ENCODE peak calls at places on chromosome 21, in five cellular contexts. T, D, L, R and A are unnamed samples.

GRCh38 chr21:17688912-17689874 is 76.5 kb upstream of the BTG3 start:
- DNase-seq in T (peak), D (peak), R (peak), L (peak), A (peak)

GRCh38 chr21:17925900-17926299 is 106.7 kb upstream of the C21orf91 start:
- DNase-seq in R (no peak), T (no peak), L (no peak), D (no peak), A (no peak)

GRCh38 chr21:42313501-42313969 is 1.7 kb downstream of the TFF3 start:
- DNase-seq in T (no peak), D (no peak), L (no peak), R (no peak), A (no peak)

GRCh38 chr21:28704746-28705145 is 287.9 kb downstream of the LTN1 start:
- DNase-seq in D (no peak), R (no peak), L (peak), T (peak), A (no peak)

GRCh38 chr21:25422610-25423608 is 184.4 kb downstream of the MRPL39 start:
- DNase-seq in R (no peak), L (no peak), D (no peak), T (no peak), A (no peak)

GRCh38 chr21:42513151-42513984 is at the start of gene SLC37A1:
- DNase-seq in R (peak), L (no peak), D (no peak), T (no peak), A (peak)

GRCh38 chr21:38788275-38788911 is 17.3 kb upstream of the ETS2 start:
- DNase-seq in T (no peak), D (no peak), L (no peak), R (no peak), A (no peak)

GRCh38 chr21:42352433-42353095 is 1.8 kb upstream of the TFF2 start:
- DNase-seq in D (no peak), L (no peak), T (no peak), R (no peak), A (no peak)

GRCh38 chr21:17711896-17712295 is 99.2 kb upstream of the BTG3 start:
- DNase-seq in T (no peak), R (no peak), D (no peak), L (no peak), A (no peak)

GRCh38 chr21:38244885-38245869 is 11.6 kb upstream of the KCNJ15 start:
- DNase-seq in R (peak), D (peak), T (no peak), L (no peak), A (peak)

GRCh38 chr21:18204931-18205330 is 39.7 kb upstream of the CHODL start:
- DNase-seq in D (no peak), R (no peak), T (no peak), L (no peak), A (no peak)

GRCh38 chr21:42010507-42011493 is 640 bp upstream of the ZBTB21 start:
- DNase-seq in L (peak), D (peak), T (peak), R (no peak), A (peak)

GRCh38 chr21:21111309-21111920 is 113.2 kb downstream of the NCAM2 start:
- DNase-seq in T (no peak), L (no peak), D (no peak), R (no peak), A (no peak)

GRCh38 chr21:15631342-15631741 is 98.4 kb upstream of the USP25 start:
- DNase-seq in T (no peak), L (no peak), R (peak), D (no peak), A (no peak)

DNA sequence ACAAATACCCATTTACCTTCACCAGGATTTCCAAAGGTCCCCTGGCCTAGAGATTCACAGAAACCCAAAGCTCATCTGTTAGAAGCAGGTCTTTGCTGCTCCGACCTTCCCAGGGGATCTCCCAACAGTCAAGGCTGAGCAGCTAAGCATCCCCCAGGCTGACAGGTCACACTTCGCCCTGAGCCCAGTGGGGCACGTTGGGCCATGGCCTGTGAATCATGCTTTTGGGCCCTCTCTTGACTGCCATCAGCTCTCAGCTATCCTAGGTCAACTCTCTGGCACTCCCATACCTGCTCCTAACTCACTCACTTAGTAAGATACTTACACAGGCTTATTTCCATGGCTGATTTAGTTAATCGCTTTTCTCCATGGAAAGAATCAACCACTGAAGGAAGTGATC is 157.7 kb downstream of the DSCAM start:
- DNase-seq in R (no peak), L (no peak), T (no peak), D (no peak), A (no peak)
- TF ChIP-seq POLR2A in R (no peak), L (no peak), T (no peak), D (no peak), A (no peak)

DNA sequence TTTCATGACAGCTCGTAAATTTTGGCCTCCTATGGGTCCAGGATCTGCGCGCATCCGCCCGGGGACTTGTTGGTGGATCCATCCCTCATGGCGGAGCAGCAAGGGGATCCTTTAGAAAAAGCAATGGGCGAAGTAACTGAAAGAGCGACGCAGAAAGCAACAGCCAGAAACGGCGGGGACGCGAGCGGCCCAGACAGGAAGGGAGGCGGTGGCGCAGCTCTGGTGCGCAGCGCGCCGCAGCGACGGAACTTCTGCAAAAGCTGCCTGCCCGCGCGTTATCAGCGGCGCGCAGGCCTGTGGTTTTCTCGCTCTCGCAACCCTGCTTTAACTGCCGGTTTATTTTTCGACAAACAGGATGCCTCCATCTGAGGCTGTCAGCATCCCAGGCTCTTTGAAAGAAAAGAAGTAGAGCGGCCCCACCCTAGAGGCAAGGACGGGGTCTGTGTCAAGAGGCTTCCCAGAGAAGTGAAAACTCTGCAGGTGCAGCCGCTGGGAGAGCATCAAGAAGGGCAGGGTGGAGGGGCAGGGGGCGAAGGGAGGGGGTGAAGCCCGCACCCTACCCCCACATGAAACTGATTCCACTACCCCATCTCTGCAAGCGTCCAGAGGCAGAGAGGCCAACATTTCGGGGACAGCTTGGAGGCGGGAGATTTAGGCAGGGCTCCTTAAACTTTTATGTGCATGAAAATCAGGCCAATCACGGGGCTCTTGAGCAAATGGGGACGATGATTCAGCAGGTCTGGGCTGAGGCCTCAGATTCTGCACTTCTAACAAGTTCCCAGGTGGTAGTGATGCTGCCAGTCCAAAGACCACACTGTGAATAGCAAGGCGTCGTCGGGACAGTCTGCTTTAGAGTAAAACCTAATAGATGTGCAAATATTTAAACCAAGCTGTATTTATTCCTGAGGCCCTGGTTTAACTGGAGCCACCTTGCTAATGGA is 22.2 kb downstream of the RUNX1 start:
- DNase-seq in T (no peak), D (peak), L (peak), R (peak), A (peak)
- H3K4me3 ChIP-seq in T (no peak), D (no peak), L (no peak), R (no peak), A (no peak)

GRCh38 chr21:32572574-32573420 is 12.5 kb downstream of the TCP10L start:
- DNase-seq in T (peak), R (no peak), D (no peak), L (no peak), A (peak)

GRCh38 chr21:32574946-32575925 is 10.1 kb downstream of the TCP10L start:
- DNase-seq in R (no peak), T (no peak), D (no peak), L (no peak), A (no peak)

GRCh38 chr21:32580949-32581348 is 4.4 kb downstream of the TCP10L start:
- DNase-seq in R (no peak), T (no peak), L (no peak), D (no peak), A (no peak)

GRCh38 chr21:32578107-32578691 is 7.1 kb downstream of the TCP10L start:
- DNase-seq in L (no peak), D (no peak), R (peak), T (no peak), A (no peak)

DNA sequence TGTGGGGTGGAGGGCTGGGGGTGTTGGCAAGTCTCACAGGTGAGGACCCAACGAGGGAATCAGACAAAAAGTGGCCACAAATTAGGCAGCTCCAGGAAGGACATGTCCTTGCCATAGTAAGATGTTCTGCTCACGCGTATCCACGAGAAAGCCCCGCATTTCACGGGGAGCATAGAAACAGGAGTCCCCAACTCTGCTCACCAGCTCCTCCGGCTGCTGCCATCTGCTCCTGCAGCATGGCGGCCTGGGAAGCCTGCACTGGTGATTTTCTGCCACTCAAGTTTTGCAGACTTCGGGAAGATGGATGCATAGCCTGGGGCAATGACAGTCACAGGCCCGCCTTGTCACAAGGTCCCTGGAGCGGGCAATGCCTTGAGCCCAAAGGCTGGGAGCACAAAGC is 9.3 kb downstream of the TCP10L start:
- DNase-seq in T (no peak), R (no peak), L (no peak), D (no peak), A (no peak)
- TF ChIP-seq CTCF in T (no peak), R (no peak), L (no peak), D (no peak), A (no peak)

GRCh38 chr21:24353492-24353891 is 1253.8 kb downstream of the MRPL39 start:
- DNase-seq in D (no peak), T (no peak), R (no peak), L (no peak), A (no peak)
- TF ChIP-seq POLR2A in D (no peak), T (no peak), R (no peak), L (no peak), A (no peak)

DNA sequence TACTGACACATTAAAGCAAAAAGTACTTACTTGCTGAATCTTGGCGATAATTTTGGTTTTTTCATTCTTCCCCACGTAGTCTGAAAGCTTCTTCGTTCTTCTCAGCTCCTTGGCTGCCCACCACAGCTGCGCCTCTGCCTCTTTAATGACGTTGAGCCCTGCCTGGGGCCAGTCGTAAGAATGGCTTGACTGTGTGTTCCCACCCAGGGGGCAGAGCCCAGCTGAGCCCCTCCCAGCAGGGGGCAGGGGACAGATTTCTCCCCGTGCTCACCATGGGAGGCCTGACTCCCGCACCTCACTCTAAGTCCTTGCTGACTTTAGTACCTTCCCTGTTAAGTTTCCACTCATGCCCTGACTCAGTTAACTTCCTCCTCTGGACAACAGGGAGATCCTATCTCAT is 9.0 kb downstream of the CFAP298 start:
- DNase-seq in L (no peak), T (no peak), R (no peak), D (no peak), A (no peak)
- H3K4me3 ChIP-seq in L (no peak), T (no peak), R (no peak), D (no peak), A (no peak)

GRCh38 chr21:34740198-34740597 is 71.4 kb downstream of the CLIC6 start:
- DNase-seq in D (no peak), T (no peak), R (no peak), L (no peak), A (no peak)

GRCh38 chr21:34733866-34734265 is 65.1 kb downstream of the CLIC6 start:
- DNase-seq in D (no peak), T (no peak), L (no peak), R (no peak), A (no peak)

GRCh38 chr21:34736116-34736870 is 67.5 kb downstream of the CLIC6 start:
- DNase-seq in R (no peak), T (peak), D (no peak), L (no peak), A (no peak)

GRCh38 chr21:34734696-34735095 is 65.9 kb downstream of the CLIC6 start:
- DNase-seq in T (peak), R (no peak), L (no peak), D (peak), A (no peak)

GRCh38 chr21:34737115-34737514 is 68.3 kb downstream of the CLIC6 start:
- DNase-seq in R (no peak), D (no peak), L (no peak), T (peak), A (peak)
- TF ChIP-seq CTCF in R (no peak), D (no peak), L (no peak), T (no peak), A (no peak)

GRCh38 chr21:36429672-36430546 is 44.7 kb downstream of the CHAF1B start:
- DNase-seq in T (peak), D (peak), L (peak), R (peak), A (peak)
- TF ChIP-seq POLR2A in T (no peak), D (no peak), L (peak), R (peak), A (peak)

GRCh38 chr21:26457817-26458216 is 115.3 kb downstream of the CYYR1 start:
- DNase-seq in D (no peak), R (no peak), T (no peak), L (no peak), A (no peak)
- H3K4me3 ChIP-seq in D (no peak), R (no peak), T (no peak), L (no peak), A (no peak)

DNA sequence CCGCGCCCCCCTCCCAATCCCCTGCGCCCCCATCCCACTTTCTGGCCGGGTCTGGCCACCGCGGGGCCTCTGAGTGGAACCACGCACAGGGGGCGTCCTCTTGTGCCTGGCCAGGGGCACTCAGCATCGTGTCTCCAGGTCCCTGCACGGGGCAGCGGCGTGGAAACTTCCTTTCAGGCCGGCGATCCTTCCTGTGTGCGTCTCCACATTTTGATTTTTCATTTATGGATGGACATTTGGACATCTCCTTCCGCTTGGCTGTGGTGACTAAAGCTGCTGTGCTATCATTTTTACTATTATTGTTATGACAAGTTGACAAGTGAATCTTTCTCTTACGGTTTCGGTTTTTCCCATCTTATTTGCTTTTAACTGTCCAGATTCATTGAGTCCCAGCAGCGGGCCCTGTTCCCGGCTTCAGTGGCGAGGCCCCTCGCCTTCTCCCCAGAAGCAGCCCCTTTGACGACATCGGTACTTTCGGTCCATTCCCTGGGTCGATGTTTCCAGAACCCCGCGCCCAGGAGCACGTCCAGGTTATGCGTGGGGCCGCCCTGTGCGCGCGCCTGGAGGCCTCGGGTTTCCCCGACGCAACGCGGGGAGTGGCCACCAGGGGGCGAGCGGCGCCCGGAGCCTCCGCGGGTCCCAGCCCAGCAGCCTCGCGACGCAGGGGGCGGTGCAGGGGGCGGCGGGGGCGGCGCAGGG is 12.4 kb upstream of the SLC19A1 start:
- DNase-seq in R (peak), L (peak), D (peak), T (peak), A (peak)
- TF ChIP-seq CTCF in R (peak), L (peak), D (peak), T (peak), A (peak)

DNA sequence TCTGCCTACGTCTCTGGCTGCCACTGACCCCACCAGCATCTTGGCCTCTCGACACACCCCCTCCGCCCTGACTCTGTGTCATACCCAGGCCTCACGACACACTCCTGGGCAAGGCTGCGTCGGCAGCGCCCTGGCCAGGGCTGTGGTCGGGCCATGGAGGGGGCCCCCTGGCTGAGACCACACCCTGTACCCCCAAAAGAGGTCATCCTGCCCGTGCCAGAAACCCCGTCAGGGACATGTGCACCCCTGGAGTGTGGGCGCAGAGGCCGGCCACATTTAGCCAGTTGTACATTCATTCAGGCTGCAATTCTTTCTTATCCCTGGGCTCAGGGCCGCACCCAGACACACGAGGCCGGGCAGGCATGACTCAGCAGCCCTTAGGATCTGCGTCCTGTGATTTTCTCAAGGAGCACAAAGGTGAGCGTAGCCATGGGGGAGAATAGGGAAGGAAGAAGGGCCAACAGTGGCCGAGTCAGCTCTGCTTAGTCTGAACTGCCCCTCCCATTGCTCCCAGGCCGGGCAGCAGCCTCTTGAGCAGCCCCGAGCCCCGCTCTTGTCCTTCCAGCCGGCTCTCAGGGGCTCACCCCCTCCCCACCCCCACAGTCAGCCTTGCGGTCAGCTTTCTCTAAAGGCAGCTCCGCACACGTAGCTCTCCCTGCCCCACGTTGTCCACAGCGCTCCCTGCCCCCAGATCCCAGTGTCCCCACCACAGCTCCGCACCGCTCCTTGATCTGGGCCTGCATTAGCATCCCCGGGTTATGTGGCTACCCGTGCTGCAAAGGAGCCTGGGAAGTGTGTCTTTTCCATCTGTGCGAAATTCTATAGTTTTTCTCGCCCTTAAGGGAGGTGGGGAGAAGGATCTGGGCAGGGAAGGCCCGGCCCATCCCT is 7.9 kb downstream of the CSTB start:
- DNase-seq in D (peak), L (no peak), T (no peak), R (peak), A (peak)
- TF ChIP-seq POLR2A in D (no peak), L (no peak), T (peak), R (no peak), A (no peak)